ENCODE peak calls at places on chromosomes 3 and 15, in seven cellular contexts. One of them, this sample, is unnamed.

GRCh38 chr3:168998792-168999191 is 664.7 kb downstream of the MECOM start:
- DNase-seq in mesendoderm: no peak
- DNase-seq in H1: no peak
- DNase-seq in IMR-90: no peak
- DNase-seq in neuronal stem cell: no peak
- DNase-seq in mesenchymal stem cell: no peak
- DNase-seq in trophoblast cell: no peak
- DNase-seq in this sample: no peak

GRCh38 chr3:106827515-106828213 is 549.6 kb upstream of the CCDC54 start:
- DNase-seq in neuronal stem cell: no peak
- DNase-seq in H1: no peak
- DNase-seq in mesenchymal stem cell: peak
- DNase-seq in trophoblast cell: peak
- DNase-seq in IMR-90: peak
- DNase-seq in mesendoderm: peak
- DNase-seq in this sample: no peak

GRCh38 chr15:38479286-38479685 is 25.4 kb downstream of the FAM98B start:
- DNase-seq in mesendoderm: no peak
- DNase-seq in mesenchymal stem cell: no peak
- DNase-seq in H1: no peak
- DNase-seq in trophoblast cell: no peak
- DNase-seq in IMR-90: peak
- DNase-seq in neuronal stem cell: no peak
- DNase-seq in this sample: no peak

GRCh38 chr3:11099306-11099705 is 55.0 kb upstream of the HRH1 start:
- DNase-seq in IMR-90: no peak
- DNase-seq in mesenchymal stem cell: no peak
- DNase-seq in trophoblast cell: no peak
- DNase-seq in neuronal stem cell: no peak
- DNase-seq in mesendoderm: no peak
- DNase-seq in H1: no peak
- DNase-seq in this sample: no peak

GRCh38 chr15:88467935-88468528 is 524 bp downstream of the MRPS11 start:
- DNase-seq in IMR-90: peak
- DNase-seq in neuronal stem cell: no peak
- DNase-seq in mesenchymal stem cell: peak
- DNase-seq in trophoblast cell: no peak
- DNase-seq in H1: no peak
- DNase-seq in mesendoderm: peak
- DNase-seq in this sample: no peak

GRCh38 chr3:169161011-169161410 is 502.5 kb downstream of the MECOM start:
- DNase-seq in trophoblast cell: no peak
- DNase-seq in H1: no peak
- DNase-seq in mesenchymal stem cell: no peak
- DNase-seq in IMR-90: no peak
- DNase-seq in neuronal stem cell: no peak
- DNase-seq in mesendoderm: no peak
- DNase-seq in this sample: no peak

GRCh38 chr15:51076142-51076897 is 18.4 kb downstream of the TNFAIP8L3 start:
- DNase-seq in neuronal stem cell: no peak
- DNase-seq in mesendoderm: no peak
- DNase-seq in trophoblast cell: no peak
- DNase-seq in mesenchymal stem cell: no peak
- DNase-seq in IMR-90: no peak
- DNase-seq in H1: no peak
- DNase-seq in this sample: no peak

GRCh38 chr3:111723293-111723963 is 128.3 kb upstream of the ZBED2 start:
- DNase-seq in trophoblast cell: peak
- DNase-seq in mesendoderm: no peak
- DNase-seq in neuronal stem cell: no peak
- DNase-seq in H1: no peak
- DNase-seq in IMR-90: peak
- DNase-seq in mesenchymal stem cell: peak
- DNase-seq in this sample: no peak

GRCh38 chr3:57582470-57583168 is 14.5 kb downstream of the ARF4 start:
- DNase-seq in mesendoderm: peak
- DNase-seq in H1: peak
- DNase-seq in trophoblast cell: peak
- DNase-seq in mesenchymal stem cell: no peak
- DNase-seq in neuronal stem cell: no peak
- DNase-seq in IMR-90: no peak
- DNase-seq in this sample: peak

GRCh38 chr3:30097022-30097650 is 509.3 kb upstream of the TGFBR2 start:
- DNase-seq in trophoblast cell: no peak
- DNase-seq in H1: no peak
- DNase-seq in mesenchymal stem cell: no peak
- DNase-seq in IMR-90: no peak
- DNase-seq in neuronal stem cell: no peak
- DNase-seq in mesendoderm: no peak
- DNase-seq in this sample: peak

GRCh38 chr3:10568549-10568948 is 63.2 kb upstream of the ATP2B2 start:
- DNase-seq in IMR-90: no peak
- DNase-seq in H1: no peak
- DNase-seq in neuronal stem cell: no peak
- DNase-seq in mesenchymal stem cell: no peak
- DNase-seq in mesendoderm: no peak
- DNase-seq in trophoblast cell: no peak
- DNase-seq in this sample: no peak

GRCh38 chr3:142586803-142587406 is 8.4 kb upstream of the ATR start:
- DNase-seq in neuronal stem cell: peak
- DNase-seq in IMR-90: peak
- DNase-seq in H1: no peak
- DNase-seq in mesendoderm: peak
- DNase-seq in trophoblast cell: peak
- DNase-seq in mesenchymal stem cell: peak
- DNase-seq in this sample: peak

GRCh38 chr3:184354121-184354728 is 7.2 kb downstream of the CLCN2 start:
- DNase-seq in neuronal stem cell: no peak
- DNase-seq in H1: no peak
- DNase-seq in mesendoderm: peak
- DNase-seq in trophoblast cell: peak
- DNase-seq in mesenchymal stem cell: peak
- DNase-seq in IMR-90: no peak
- DNase-seq in this sample: peak

GRCh38 chr3:59364471-59364870 is 314.6 kb upstream of the CFAP20DC start:
- DNase-seq in neuronal stem cell: no peak
- DNase-seq in mesendoderm: no peak
- DNase-seq in IMR-90: peak
- DNase-seq in trophoblast cell: no peak
- DNase-seq in mesenchymal stem cell: peak
- DNase-seq in H1: no peak
- DNase-seq in this sample: no peak

GRCh38 chr3:88059380-88060160 is 515 bp downstream of the ZNF654 start:
- DNase-seq in IMR-90: no peak
- DNase-seq in trophoblast cell: no peak
- DNase-seq in neuronal stem cell: peak
- DNase-seq in mesendoderm: peak
- DNase-seq in H1: no peak
- DNase-seq in mesenchymal stem cell: peak
- DNase-seq in this sample: no peak

GRCh38 chr3:132788299-132788698 is 66.1 kb upstream of the NPHP3 start:
- DNase-seq in trophoblast cell: no peak
- DNase-seq in mesenchymal stem cell: peak
- DNase-seq in H1: no peak
- DNase-seq in neuronal stem cell: no peak
- DNase-seq in IMR-90: peak
- DNase-seq in mesendoderm: no peak
- DNase-seq in this sample: no peak

GRCh38 chr3:61649381-61650170 is 88.2 kb downstream of the PTPRG start:
- DNase-seq in mesendoderm: no peak
- DNase-seq in IMR-90: no peak
- DNase-seq in neuronal stem cell: no peak
- DNase-seq in mesenchymal stem cell: no peak
- DNase-seq in H1: no peak
- DNase-seq in trophoblast cell: no peak
- DNase-seq in this sample: no peak

GRCh38 chr3:50010959-50011358 is 71.0 kb downstream of the RBM6 start:
- DNase-seq in mesendoderm: peak
- DNase-seq in trophoblast cell: peak
- DNase-seq in neuronal stem cell: no peak
- DNase-seq in H1: no peak
- DNase-seq in IMR-90: peak
- DNase-seq in mesenchymal stem cell: peak
- DNase-seq in this sample: no peak

GRCh38 chr3:150746791-150747590 is 16.0 kb downstream of the SIAH2 start:
- DNase-seq in IMR-90: no peak
- DNase-seq in H1: no peak
- DNase-seq in trophoblast cell: no peak
- DNase-seq in mesendoderm: no peak
- DNase-seq in neuronal stem cell: no peak
- DNase-seq in mesenchymal stem cell: peak
- DNase-seq in this sample: no peak

GRCh38 chr15:43776718-43777292 is at the start of gene ELL3:
- DNase-seq in trophoblast cell: peak
- DNase-seq in mesendoderm: peak
- DNase-seq in neuronal stem cell: peak
- DNase-seq in mesenchymal stem cell: no peak
- DNase-seq in IMR-90: peak
- DNase-seq in H1: peak
- DNase-seq in this sample: peak

GRCh38 chr3:59563072-59563605 is 513.3 kb upstream of the CFAP20DC start:
- DNase-seq in mesenchymal stem cell: peak
- DNase-seq in mesendoderm: no peak
- DNase-seq in neuronal stem cell: no peak
- DNase-seq in IMR-90: peak
- DNase-seq in H1: no peak
- DNase-seq in trophoblast cell: no peak
- DNase-seq in this sample: no peak

GRCh38 chr15:25690673-25691543 is 172.2 kb downstream of the ATP10A start:
- DNase-seq in neuronal stem cell: no peak
- DNase-seq in IMR-90: peak
- DNase-seq in trophoblast cell: peak
- DNase-seq in mesenchymal stem cell: no peak
- DNase-seq in mesendoderm: no peak
- DNase-seq in H1: no peak
- DNase-seq in this sample: no peak

GRCh38 chr15:83709246-83709645 is 55.3 kb downstream of the ADAMTSL3 start:
- DNase-seq in H1: no peak
- DNase-seq in mesenchymal stem cell: no peak
- DNase-seq in IMR-90: peak
- DNase-seq in trophoblast cell: no peak
- DNase-seq in neuronal stem cell: no peak
- DNase-seq in mesendoderm: no peak
- DNase-seq in this sample: no peak

GRCh38 chr3:148736086-148736485 is 38.4 kb downstream of the AGTR1 start:
- DNase-seq in mesenchymal stem cell: no peak
- DNase-seq in mesendoderm: no peak
- DNase-seq in H1: no peak
- DNase-seq in trophoblast cell: no peak
- DNase-seq in IMR-90: no peak
- DNase-seq in neuronal stem cell: no peak
- DNase-seq in this sample: no peak

GRCh38 chr3:148742127-148742526 is 44.4 kb downstream of the AGTR1 start:
- DNase-seq in neuronal stem cell: peak
- DNase-seq in mesenchymal stem cell: no peak
- DNase-seq in mesendoderm: no peak
- DNase-seq in IMR-90: no peak
- DNase-seq in trophoblast cell: no peak
- DNase-seq in H1: no peak
- DNase-seq in this sample: no peak

GRCh38 chr3:148741219-148741618 is 43.5 kb downstream of the AGTR1 start:
- DNase-seq in neuronal stem cell: no peak
- DNase-seq in trophoblast cell: no peak
- DNase-seq in IMR-90: no peak
- DNase-seq in H1: no peak
- DNase-seq in mesenchymal stem cell: no peak
- DNase-seq in mesendoderm: no peak
- DNase-seq in this sample: no peak

GRCh38 chr3:148737104-148737525 is 39.4 kb downstream of the AGTR1 start:
- DNase-seq in mesendoderm: no peak
- DNase-seq in neuronal stem cell: no peak
- DNase-seq in IMR-90: peak
- DNase-seq in H1: no peak
- DNase-seq in mesenchymal stem cell: peak
- DNase-seq in trophoblast cell: no peak
- DNase-seq in this sample: no peak

GRCh38 chr3:148739720-148740119 is 42.0 kb downstream of the AGTR1 start:
- DNase-seq in mesenchymal stem cell: no peak
- DNase-seq in trophoblast cell: no peak
- DNase-seq in mesendoderm: no peak
- DNase-seq in H1: no peak
- DNase-seq in neuronal stem cell: no peak
- DNase-seq in IMR-90: no peak
- DNase-seq in this sample: no peak
- H2BK5ac ChIP-seq in mesenchymal stem cell: no peak
- H2BK5ac ChIP-seq in trophoblast cell: no peak
- H2BK5ac ChIP-seq in mesendoderm: no peak
- H2BK5ac ChIP-seq in H1: no peak
- H2BK5ac ChIP-seq in neuronal stem cell: no peak
- H2BK5ac ChIP-seq in IMR-90: no peak
- H2BK5ac ChIP-seq in this sample: no peak

DNA sequence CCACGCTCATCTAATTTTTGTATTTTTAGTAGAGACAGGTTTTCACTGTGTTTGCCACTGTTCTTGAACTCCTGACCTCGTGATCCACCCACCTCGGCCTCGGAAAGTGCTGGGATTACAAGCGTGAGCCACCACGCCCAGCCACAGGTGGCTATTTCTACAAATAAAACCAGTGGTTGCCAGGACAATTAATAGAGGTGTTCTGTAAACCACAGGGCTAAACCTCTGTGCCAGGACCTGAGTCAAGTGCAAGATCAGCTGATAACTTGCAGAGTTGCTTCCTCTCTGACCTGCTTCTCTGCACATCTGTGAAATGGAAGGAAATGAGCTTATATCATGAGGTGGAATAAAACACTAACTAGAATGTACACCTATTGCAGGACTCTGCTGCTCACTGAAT is 72.8 kb downstream of the CD200R1L start:
- DNase-seq in mesendoderm: no peak
- DNase-seq in mesenchymal stem cell: no peak
- DNase-seq in IMR-90: no peak
- DNase-seq in neuronal stem cell: no peak
- DNase-seq in H1: no peak
- DNase-seq in trophoblast cell: no peak
- DNase-seq in this sample: no peak
- H3K23ac ChIP-seq in mesendoderm: no peak
- H3K23ac ChIP-seq in mesenchymal stem cell: no peak
- H3K23ac ChIP-seq in IMR-90: no peak
- H3K23ac ChIP-seq in neuronal stem cell: no peak
- H3K23ac ChIP-seq in H1: no peak
- H3K23ac ChIP-seq in trophoblast cell: no peak
- H3K23ac ChIP-seq in this sample: no peak

GRCh38 chr15:85959573-85959972 is 120.1 kb upstream of the AGBL1 start:
- DNase-seq in H1: no peak
- DNase-seq in mesendoderm: no peak
- DNase-seq in mesenchymal stem cell: no peak
- DNase-seq in neuronal stem cell: no peak
- DNase-seq in IMR-90: no peak
- DNase-seq in trophoblast cell: no peak
- DNase-seq in this sample: no peak
- H2BK5ac ChIP-seq in H1: no peak
- H2BK5ac ChIP-seq in mesendoderm: no peak
- H2BK5ac ChIP-seq in mesenchymal stem cell: no peak
- H2BK5ac ChIP-seq in neuronal stem cell: no peak
- H2BK5ac ChIP-seq in IMR-90: no peak
- H2BK5ac ChIP-seq in trophoblast cell: no peak
- H2BK5ac ChIP-seq in this sample: no peak

DNA sequence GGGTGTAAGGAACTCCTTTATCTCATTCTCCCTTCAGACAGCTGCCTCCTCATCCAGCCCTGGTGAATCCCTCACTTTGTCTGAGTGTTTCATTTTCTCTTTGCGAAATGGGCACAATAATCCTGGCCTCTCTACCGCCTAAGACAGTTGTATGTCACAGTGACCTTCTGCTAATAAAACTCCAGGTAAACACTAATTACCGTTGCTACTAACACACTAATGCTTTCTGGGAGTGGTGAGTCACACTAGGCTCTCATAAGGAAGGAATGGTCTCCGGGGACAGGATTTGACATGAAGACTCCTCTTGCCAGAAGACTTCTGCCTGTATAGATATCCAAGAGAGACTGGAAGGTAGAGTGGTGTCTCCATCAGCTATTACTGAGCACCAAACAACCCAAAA is 71.7 kb upstream of the SNRK start:
- DNase-seq in neuronal stem cell: no peak
- DNase-seq in trophoblast cell: peak
- DNase-seq in mesenchymal stem cell: peak
- DNase-seq in H1: no peak
- DNase-seq in IMR-90: no peak
- DNase-seq in mesendoderm: no peak
- DNase-seq in this sample: no peak
- H3K23ac ChIP-seq in neuronal stem cell: no peak
- H3K23ac ChIP-seq in trophoblast cell: no peak
- H3K23ac ChIP-seq in mesenchymal stem cell: no peak
- H3K23ac ChIP-seq in H1: no peak
- H3K23ac ChIP-seq in IMR-90: no peak
- H3K23ac ChIP-seq in mesendoderm: no peak
- H3K23ac ChIP-seq in this sample: no peak

This sample was measured in H9.